ENCODE peak calls at places on chromosome 21, in six cellular contexts. U is SK-N-SH, L is spleen, H is prostate gland, S is Panc1, G is endothelial cell of umbilical vein. Y is an unnamed sample.

GRCh38 chr21:39024538-39024937 is 158.7 kb downstream of the PSMG1 start:
- DNase-seq in U (no peak), L (no peak), H (no peak), S (no peak), G (no peak), Y (no peak)

GRCh38 chr21:38503588-38503987 is 5.3 kb upstream of the ERG start:
- DNase-seq in U (peak; percentile 39), L (no peak), H (no peak), S (no peak), G (peak; percentile 97), Y (no peak)

GRCh38 chr21:30434033-30434631 is 4.1 kb downstream of the KRTAP13-4 start:
- DNase-seq in U (peak; percentile 33), L (no peak), H (peak; percentile 10), S (peak; percentile 0), G (no peak), Y (no peak)

GRCh38 chr21:41560701-41561158 is 52.8 kb upstream of the TMPRSS2 start:
- DNase-seq in U (no peak), L (no peak), H (no peak), S (no peak), G (no peak), Y (no peak)

GRCh38 chr21:45895778-45896370 is 85.7 kb upstream of the COL6A1 start:
- DNase-seq in U (no peak), L (peak; percentile 73), H (no peak), S (no peak), G (no peak), Y (no peak)

GRCh38 chr21:35801388-35801787 is 258.9 kb downstream of the SETD4 start:
- DNase-seq in U (no peak), L (no peak), H (no peak), S (no peak), G (no peak), Y (no peak)

GRCh38 chr21:42622284-42622683 is 31.1 kb upstream of the PDE9A start:
- DNase-seq in U (no peak), L (peak; percentile 1), H (no peak), S (no peak), G (no peak), Y (no peak)

GRCh38 chr21:8991088-8991907 is 1530.1 kb upstream of the TPTE start:
- DNase-seq in U (no peak), L (no peak), H (no peak), S (peak; percentile 61), G (peak; percentile 9), Y (no peak)

GRCh38 chr21:38798481-38798882 is 7.2 kb upstream of the ETS2 start:
- DNase-seq in U (peak; percentile 40), L (no peak), H (no peak), S (no peak), G (no peak), Y (no peak)

GRCh38 chr21:46325073-46325912 is 1.3 kb downstream of the PCNT start:
- DNase-seq in U (peak; percentile 79), L (peak; percentile 92), H (peak; percentile 46), S (no peak), G (peak; percentile 59), Y (peak; percentile 51)

DNA sequence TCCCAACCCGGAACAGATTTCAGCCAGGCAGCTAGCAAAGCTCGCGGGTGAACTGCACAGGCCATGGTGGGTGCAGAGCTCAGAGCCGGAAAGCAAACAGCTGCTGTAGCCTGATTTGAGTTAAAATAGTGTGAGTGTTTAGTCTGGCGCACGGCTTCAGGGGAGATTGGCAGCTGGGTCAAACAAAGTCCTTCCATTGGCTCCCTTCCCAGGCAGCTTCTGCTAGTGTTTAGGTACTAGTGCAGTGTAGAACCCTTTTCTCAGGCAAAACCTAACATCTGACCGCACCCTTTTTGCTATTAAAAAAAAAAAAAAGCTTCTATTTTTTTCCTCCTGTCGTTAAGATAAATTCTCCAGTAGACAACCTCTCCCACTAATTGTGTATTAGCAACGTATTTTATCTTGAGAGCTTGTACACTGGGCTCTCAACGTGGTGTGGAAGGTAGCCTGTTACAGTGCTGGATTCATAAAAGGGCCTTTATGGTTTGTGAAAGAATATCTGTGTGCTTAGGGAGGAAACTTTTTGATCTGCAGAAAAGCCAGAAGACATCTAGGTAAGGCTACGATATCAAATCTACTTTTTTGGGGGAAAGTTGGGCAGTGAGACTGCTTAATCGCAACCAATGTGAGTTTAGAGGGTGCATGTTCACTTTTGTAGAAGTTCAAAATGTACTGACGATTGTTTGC is 689.5 kb downstream of the USP25 start:
- DNase-seq in U (peak; percentile 59), L (no peak), H (peak; percentile 68), S (no peak), G (peak; percentile 99), Y (no peak)
- TF ChIP-seq POLR2AphosphoS5 in U (no peak), L (no peak), H (peak; percentile 28), S (no peak), G (peak; percentile 60), Y (no peak)

GRCh38 chr21:14988760-14989159 is 76.0 kb downstream of the NRIP1 start:
- DNase-seq in U (no peak), L (no peak), H (no peak), S (no peak), G (no peak), Y (no peak)

GRCh38 chr21:14993072-14993471 is 71.7 kb downstream of the NRIP1 start:
- DNase-seq in U (no peak), L (no peak), H (no peak), S (no peak), G (no peak), Y (no peak)

GRCh38 chr21:14995695-14996490 is 68.9 kb downstream of the NRIP1 start:
- DNase-seq in U (no peak), L (no peak), H (no peak), S (no peak), G (peak; percentile 72), Y (no peak)

GRCh38 chr21:14989359-14989758 is 75.4 kb downstream of the NRIP1 start:
- DNase-seq in U (no peak), L (no peak), H (no peak), S (no peak), G (peak; percentile 20), Y (no peak)

DNA sequence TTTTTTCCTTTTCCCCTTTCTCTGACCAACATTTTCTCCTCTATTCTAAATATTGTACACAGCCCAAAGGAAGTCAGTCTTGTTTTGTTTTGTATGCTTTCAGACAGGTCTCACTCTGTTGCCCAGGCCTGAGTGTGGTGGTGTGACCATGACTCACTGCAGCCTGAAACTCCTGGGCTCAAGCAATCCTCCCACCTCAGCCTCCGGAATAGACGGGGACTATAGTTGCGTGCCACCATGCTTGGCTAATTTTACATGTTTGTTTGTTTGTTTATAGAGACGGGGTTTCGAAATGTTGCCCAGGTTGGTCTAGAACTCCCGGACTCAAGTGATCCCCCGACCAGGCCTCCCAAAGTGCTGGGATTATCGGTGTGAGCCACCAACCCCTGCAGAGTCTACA is 72.8 kb downstream of the NRIP1 start:
- DNase-seq in U (no peak), L (no peak), H (no peak), S (peak; percentile 58), G (peak; percentile 46), Y (no peak)
- TF ChIP-seq POLR2AphosphoS5 in U (no peak), L (no peak), H (no peak), S (no peak), G (no peak), Y (no peak)

GRCh38 chr21:27047331-27048314 is 80.7 kb upstream of the ADAMTS5 start:
- DNase-seq in U (no peak), L (no peak), H (no peak), S (no peak), G (no peak), Y (no peak)
- TF ChIP-seq POLR2AphosphoS5 in U (no peak), L (no peak), H (no peak), S (no peak), G (no peak), Y (no peak)

DNA sequence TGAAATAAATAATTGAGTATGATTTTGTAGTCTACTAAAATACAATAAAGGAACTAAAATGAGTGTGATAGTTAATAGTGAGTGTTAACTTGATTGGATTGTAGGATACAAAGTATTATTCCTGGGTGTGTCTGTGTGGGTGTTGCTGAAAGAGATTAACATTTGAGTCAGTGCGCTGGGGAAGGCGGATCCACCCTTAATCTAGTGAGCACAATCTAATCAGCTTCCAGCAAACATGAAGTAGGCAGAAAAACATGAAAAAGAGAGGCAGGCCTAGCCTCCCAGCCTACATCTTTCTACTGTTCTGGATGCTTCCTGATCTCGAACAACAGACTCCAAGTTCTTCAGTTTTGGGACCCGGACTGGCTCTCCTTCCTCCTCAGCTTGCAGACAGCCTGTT is 1716.6 kb downstream of the MRPL39 start:
- DNase-seq in U (no peak), L (no peak), H (no peak), S (no peak), G (no peak), Y (no peak)
- TF ChIP-seq POLR2AphosphoS5 in U (no peak), L (no peak), H (no peak), S (no peak), G (no peak), Y (no peak)

GRCh38 chr21:33332143-33332542 is 7.4 kb downstream of the IFNAR1 start:
- DNase-seq in U (no peak), L (no peak), H (no peak), S (no peak), G (no peak), Y (peak; percentile 27)

GRCh38 chr21:33339135-33339534 is 14.4 kb downstream of the IFNAR1 start:
- DNase-seq in U (no peak), L (no peak), H (no peak), S (no peak), G (no peak), Y (no peak)

GRCh38 chr21:33330726-33331125 is 6.0 kb downstream of the IFNAR1 start:
- DNase-seq in U (no peak), L (no peak), H (no peak), S (no peak), G (no peak), Y (no peak)

GRCh38 chr21:33334191-33334590 is 9.4 kb downstream of the IFNAR1 start:
- DNase-seq in U (no peak), L (no peak), H (no peak), S (no peak), G (no peak), Y (no peak)

GRCh38 chr21:33334824-33335223 is 10.1 kb downstream of the IFNAR1 start:
- DNase-seq in U (no peak), L (no peak), H (no peak), S (no peak), G (no peak), Y (no peak)
- TF ChIP-seq POLR2AphosphoS5 in U (no peak), L (no peak), H (no peak), S (no peak), G (no peak), Y (no peak)

GRCh38 chr21:16020878-16021277 is 291.1 kb downstream of the USP25 start:
- DNase-seq in U (peak; percentile 33), L (no peak), H (no peak), S (no peak), G (no peak), Y (no peak)

DNA sequence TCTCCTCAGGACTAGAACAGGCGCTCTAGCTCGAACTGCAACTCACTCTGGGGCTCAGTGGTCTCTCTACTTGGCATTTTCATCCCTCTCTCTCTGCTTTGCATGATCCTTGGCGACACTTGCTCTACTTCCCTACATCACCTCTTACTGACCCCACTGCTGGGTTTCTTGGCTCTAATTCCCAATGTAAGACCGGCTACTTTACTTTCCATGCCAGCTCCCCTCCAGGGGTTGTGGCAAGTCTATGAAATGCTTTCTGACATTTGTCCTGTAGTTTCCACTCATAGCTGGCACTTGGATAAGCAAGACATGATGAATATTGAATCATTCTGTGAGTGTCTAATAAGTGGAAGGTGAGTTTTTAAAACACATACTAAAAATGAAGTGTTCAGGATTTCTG is 292.3 kb downstream of the USP25 start:
- DNase-seq in U (no peak), L (no peak), H (no peak), S (no peak), G (no peak), Y (no peak)
- TF ChIP-seq POLR2AphosphoS5 in U (no peak), L (no peak), H (no peak), S (no peak), G (no peak), Y (no peak)

Y was measured in GM12892.